ENCODE peak calls at places on chromosome 18, in four cellular contexts. N is A549, V is neural progenitor cell, D is coronary artery. Y is an unnamed sample.

GRCh38 chr18:62710417-62710816 is 4.9 kb upstream of the PHLPP1 start:
- DNase-seq in N (no peak), V (no peak), D (no peak), Y (no peak)

GRCh38 chr18:57185434-57185833 is 38.5 kb downstream of the BOD1L2 start:
- DNase-seq in N (no peak), V (no peak), D (no peak), Y (no peak)

GRCh38 chr18:50602466-50602865 is 42.6 kb downstream of the MAPK4 start:
- DNase-seq in N (no peak), V (no peak), D (no peak), Y (no peak)

GRCh38 chr18:45248240-45248903 is 366.9 kb upstream of the SLC14A2 start:
- DNase-seq in N (no peak), V (no peak), D (peak), Y (no peak)

GRCh38 chr18:29157057-29157780 is 980.3 kb upstream of the CDH2 start:
- DNase-seq in N (no peak), V (no peak), D (no peak), Y (no peak)

GRCh38 chr18:54436501-54436900 is 78.8 kb downstream of the C18orf54 start:
- DNase-seq in N (no peak), V (no peak), D (no peak), Y (no peak)

GRCh38 chr18:48860276-48861180 is 90.2 kb downstream of the SMAD7 start:
- DNase-seq in N (no peak), V (peak), D (no peak), Y (no peak)

GRCh38 chr18:30588673-30589164 is 453.8 kb downstream of the DSC3 start:
- DNase-seq in N (no peak), V (no peak), D (no peak), Y (no peak)

GRCh38 chr18:26185267-26185666 is 41.0 kb upstream of the TAF4B start:
- DNase-seq in N (peak), V (no peak), D (no peak), Y (no peak)

GRCh38 chr18:69588301-69588700 is 187.6 kb downstream of the DOK6 start:
- DNase-seq in N (no peak), V (no peak), D (no peak), Y (no peak)

GRCh38 chr18:36769611-36770314 is 59.0 kb downstream of the TPGS2 start:
- DNase-seq in N (peak), V (peak), D (no peak), Y (no peak)

GRCh38 chr18:24212939-24213338 is 74.1 kb downstream of the CABYR start:
- DNase-seq in N (no peak), V (no peak), D (no peak), Y (no peak)

GRCh38 chr18:42183746-42184145 is 228.7 kb downstream of the PIK3C3 start:
- DNase-seq in N (peak), V (no peak), D (no peak), Y (no peak)

GRCh38 chr18:60193780-60194179 is 178.8 kb downstream of the MC4R start:
- DNase-seq in N (no peak), V (no peak), D (no peak), Y (no peak)

GRCh38 chr18:21134895-21135294 is 23.3 kb upstream of the ROCK1 start:
- DNase-seq in N (no peak), V (no peak), D (no peak), Y (no peak)

GRCh38 chr18:45522371-45522770 is 92.9 kb upstream of the SLC14A2 start:
- DNase-seq in N (no peak), V (no peak), D (no peak), Y (no peak)

GRCh38 chr18:22166070-22166972 is 3.1 kb upstream of the GATA6 start:
- DNase-seq in N (peak), V (peak), D (peak), Y (no peak)

GRCh38 chr18:31738460-31739407 is 21.9 kb downstream of the SLC25A52 start:
- DNase-seq in N (no peak), V (no peak), D (no peak), Y (no peak)

GRCh38 chr18:63439334-63439733 is 17.1 kb upstream of the VPS4B start:
- DNase-seq in N (peak), V (peak), D (no peak), Y (no peak)

GRCh38 chr18:23307567-23308295 is 145.4 kb upstream of the RIOK3 start:
- DNase-seq in N (no peak), V (no peak), D (no peak), Y (no peak)

GRCh38 chr18:34909637-34910364 is 131.4 kb upstream of the MAPRE2 start:
- DNase-seq in N (no peak), V (no peak), D (no peak), Y (no peak)

GRCh38 chr18:13159579-13159978 is 59.0 kb upstream of the LDLRAD4 start:
- DNase-seq in N (peak), V (peak), D (no peak), Y (no peak)

GRCh38 chr18:59765343-59765742 is 68.1 kb upstream of the CCBE1 start:
- DNase-seq in N (no peak), V (no peak), D (no peak), Y (no peak)

GRCh38 chr18:65768379-65768778 is 17.6 kb downstream of the CDH7 start:
- DNase-seq in N (no peak), V (no peak), D (no peak), Y (no peak)

GRCh38 chr18:58721586-58722160 is 50.4 kb downstream of the MALT1 start:
- DNase-seq in N (no peak), V (no peak), D (no peak), Y (no peak)

GRCh38 chr18:77714716-77715115 is 465.1 kb downstream of the GALR1 start:
- DNase-seq in N (no peak), V (no peak), D (no peak), Y (no peak)

GRCh38 chr18:77716282-77716681 is 466.6 kb downstream of the GALR1 start:
- DNase-seq in N (no peak), V (no peak), D (no peak), Y (no peak)

GRCh38 chr18:77709107-77709506 is 459.5 kb downstream of the GALR1 start:
- DNase-seq in N (no peak), V (no peak), D (no peak), Y (no peak)

GRCh38 chr18:77705301-77705700 is 455.7 kb downstream of the GALR1 start:
- DNase-seq in N (no peak), V (no peak), D (no peak), Y (no peak)

DNA sequence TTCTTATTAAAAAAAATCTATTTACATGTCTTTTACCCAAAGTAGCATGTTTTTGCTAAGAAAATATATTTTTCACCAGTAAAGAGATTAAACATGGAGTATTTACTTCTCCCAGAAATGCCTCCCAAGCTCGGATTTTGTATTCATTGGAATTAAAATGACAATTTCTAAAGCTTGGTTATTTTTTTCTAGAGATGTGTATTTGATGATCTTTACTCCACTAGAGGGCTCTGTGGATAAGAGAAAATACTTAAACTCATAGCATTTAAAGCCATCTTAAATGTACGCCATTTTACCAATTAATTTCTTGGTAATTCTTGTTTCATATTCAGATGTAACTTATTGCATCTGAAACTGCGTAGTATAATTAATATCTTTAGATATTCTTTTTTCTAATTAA is 461.4 kb downstream of the GALR1 start:
- DNase-seq in N (no peak), V (peak), D (no peak), Y (no peak)
- TF ChIP-seq CTCF in N (peak), V (peak), D (no peak), Y (no peak)

GRCh38 chr18:9810994-9811393 is 74.8 kb upstream of the TXNDC2 start:
- DNase-seq in N (no peak), V (peak), D (no peak), Y (no peak)

GRCh38 chr18:9808530-9809241 is 77.1 kb upstream of the TXNDC2 start:
- DNase-seq in N (no peak), V (peak), D (no peak), Y (no peak)

GRCh38 chr18:9811978-9812377 is 73.8 kb upstream of the TXNDC2 start:
- DNase-seq in N (no peak), V (no peak), D (no peak), Y (no peak)

GRCh38 chr18:9809686-9810085 is 76.1 kb upstream of the TXNDC2 start:
- DNase-seq in N (no peak), V (no peak), D (no peak), Y (no peak)

DNA sequence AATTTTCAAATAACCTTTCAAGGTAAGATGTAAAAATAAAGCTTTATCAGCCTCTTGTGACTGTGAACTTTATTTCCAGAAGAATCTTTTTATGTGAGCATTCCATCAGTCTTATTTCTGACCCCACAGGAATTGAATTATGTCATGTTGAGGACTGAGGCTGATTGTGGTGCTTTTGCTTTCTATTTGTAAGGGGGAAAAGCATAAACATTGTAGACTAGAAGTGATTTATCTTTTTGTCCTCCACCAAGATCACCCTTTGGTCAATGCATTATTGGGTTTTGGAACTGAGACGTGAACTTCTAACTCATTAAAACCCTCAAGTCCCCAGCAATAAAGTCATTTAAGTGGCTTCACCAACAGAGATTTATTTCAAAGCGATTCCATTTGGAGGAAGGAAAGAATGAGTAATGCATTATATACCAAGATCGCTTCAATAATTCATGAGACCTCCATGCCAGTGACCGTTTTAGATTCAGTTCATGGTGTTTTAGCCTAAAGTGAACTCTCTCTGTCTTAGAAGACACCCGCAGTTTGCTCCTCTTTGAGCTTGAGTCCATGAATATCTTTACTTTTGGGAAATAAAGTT is 75.5 kb upstream of the TXNDC2 start:
- DNase-seq in N (no peak), V (no peak), D (no peak), Y (no peak)
- H3K27ac ChIP-seq in N (peak), V (no peak), D (peak), Y (peak)

GRCh38 chr18:74351354-74351753 is 35.7 kb downstream of the C18orf63 start:
- DNase-seq in N (no peak), V (no peak), D (no peak), Y (no peak)

GRCh38 chr18:74356959-74357358 is 41.3 kb downstream of the C18orf63 start:
- DNase-seq in N (no peak), V (no peak), D (no peak), Y (no peak)

GRCh38 chr18:74353169-74353775 is 37.6 kb downstream of the C18orf63 start:
- DNase-seq in N (peak), V (peak), D (no peak), Y (no peak)
- TF ChIP-seq CTCF in N (peak), V (peak), D (peak), Y (peak)

GRCh38 chr18:8847900-8848299 is 142.5 kb downstream of the MTCL1 start:
- DNase-seq in N (no peak), V (no peak), D (no peak), Y (no peak)
- H3K27ac ChIP-seq in N (no peak), V (no peak), D (no peak), Y (no peak)

GRCh38 chr18:27298215-27298804 is 113.2 kb upstream of the CHST9 start:
- DNase-seq in N (no peak), V (peak), D (no peak), Y (no peak)
- TF ChIP-seq CTCF in N (peak), V (peak), D (no peak), Y (no peak)

Y was measured in vagina.